ENCODE peak calls at places on chromosomes 2 and 18, in six cellular contexts. U is GM23338, L is H1, W is K562, Q is HepG2, H is GM12878. Z is an unnamed sample.
A peak's percentile ranks its signal among the peaks of the same experiment; 100 is the strongest.

GRCh38 chr2:29841386-29842004 is 79.9 kb downstream of the ALK start:
- DNase-seq in U (peak; percentile 62), L (peak; percentile 59), W (peak; percentile 43), Q (peak; percentile 30), H (peak; percentile 7), Z (peak; percentile 54)

GRCh38 chr18:13849791-13850190 is 25.8 kb downstream of the MC5R start:
- DNase-seq in U (no peak), L (no peak), W (no peak), Q (no peak), H (no peak), Z (no peak)

GRCh38 chr18:51361130-51361860 is 163.8 kb upstream of the MEX3C start:
- DNase-seq in U (no peak), L (no peak), W (peak; percentile 29), Q (peak; percentile 60), H (peak; percentile 11), Z (no peak)

GRCh38 chr2:67612576-67612981 is 215.4 kb downstream of the ETAA1 start:
- DNase-seq in U (no peak), L (no peak), W (no peak), Q (no peak), H (no peak), Z (no peak)

GRCh38 chr18:59566507-59566906 is 130.7 kb downstream of the CCBE1 start:
- DNase-seq in U (no peak), L (no peak), W (no peak), Q (no peak), H (no peak), Z (no peak)

GRCh38 chr2:162424816-162425215 is 80.9 kb downstream of the GCA start:
- DNase-seq in U (peak; percentile 7), L (no peak), W (no peak), Q (no peak), H (no peak), Z (no peak)

GRCh38 chr2:99216096-99216495 is 35.1 kb downstream of the MRPL30 start:
- DNase-seq in U (no peak), L (no peak), W (no peak), Q (no peak), H (no peak), Z (no peak)

GRCh38 chr2:60484080-60484737 is 69.2 kb downstream of the BCL11A start:
- DNase-seq in U (peak; percentile 77), L (no peak), W (no peak), Q (peak; percentile 13), H (no peak), Z (no peak)

GRCh38 chr2:174124171-174124570 is 124.2 kb downstream of the OLA1 start:
- DNase-seq in U (peak; percentile 66), L (no peak), W (no peak), Q (no peak), H (no peak), Z (peak; percentile 31)

GRCh38 chr18:46771141-46771540 is 14.3 kb upstream of the ST8SIA5 start:
- DNase-seq in U (no peak), L (no peak), W (no peak), Q (no peak), H (no peak), Z (no peak)

GRCh38 chr2:186889291-186889886 is 40.4 kb upstream of the ZSWIM2 start:
- DNase-seq in U (no peak), L (no peak), W (no peak), Q (no peak), H (no peak), Z (no peak)

GRCh38 chr2:127381762-127382161 is 6.0 kb downstream of the MAP3K2 start:
- DNase-seq in U (no peak), L (no peak), W (no peak), Q (no peak), H (no peak), Z (no peak)

GRCh38 chr18:5543036-5543671 is 643 bp downstream of the EPB41L3 start:
- DNase-seq in U (peak; percentile 74), L (peak; percentile 72), W (no peak), Q (no peak), H (no peak), Z (peak; percentile 62)

GRCh38 chr2:224286923-224287322 is 115.0 kb downstream of the FAM124B start:
- DNase-seq in U (peak; percentile 30), L (no peak), W (no peak), Q (no peak), H (no peak), Z (no peak)
- TF ChIP-seq CREB1 in U (no peak), L (no peak), W (no peak), Q (no peak), H (no peak), Z (no peak)

GRCh38 chr2:233107011-233107410 is 46.9 kb downstream of the INPP5D start:
- DNase-seq in U (no peak), L (no peak), W (no peak), Q (no peak), H (no peak), Z (no peak)
- TF ChIP-seq CREB1 in U (no peak), L (no peak), W (no peak), Q (no peak), H (no peak), Z (no peak)

GRCh38 chr2:17574406-17575073 is 34.0 kb downstream of the VSNL1 start:
- DNase-seq in U (no peak), L (no peak), W (no peak), Q (no peak), H (no peak), Z (no peak)

GRCh38 chr2:17580319-17580715 is 39.8 kb downstream of the VSNL1 start:
- DNase-seq in U (no peak), L (no peak), W (no peak), Q (no peak), H (no peak), Z (no peak)

GRCh38 chr2:17576802-17577201 is 36.3 kb downstream of the VSNL1 start:
- DNase-seq in U (no peak), L (no peak), W (no peak), Q (peak; percentile 14), H (no peak), Z (no peak)

GRCh38 chr2:17579605-17580318 is 39.3 kb downstream of the VSNL1 start:
- DNase-seq in U (peak; percentile 84), L (no peak), W (no peak), Q (peak; percentile 92), H (no peak), Z (no peak)

GRCh38 chr2:17578466-17578928 is 38.0 kb downstream of the VSNL1 start:
- DNase-seq in U (no peak), L (no peak), W (no peak), Q (peak; percentile 96), H (peak; percentile 26), Z (no peak)
- TF ChIP-seq CREB1 in U (no peak), L (no peak), W (no peak), Q (peak; percentile 55), H (no peak), Z (no peak)

DNA sequence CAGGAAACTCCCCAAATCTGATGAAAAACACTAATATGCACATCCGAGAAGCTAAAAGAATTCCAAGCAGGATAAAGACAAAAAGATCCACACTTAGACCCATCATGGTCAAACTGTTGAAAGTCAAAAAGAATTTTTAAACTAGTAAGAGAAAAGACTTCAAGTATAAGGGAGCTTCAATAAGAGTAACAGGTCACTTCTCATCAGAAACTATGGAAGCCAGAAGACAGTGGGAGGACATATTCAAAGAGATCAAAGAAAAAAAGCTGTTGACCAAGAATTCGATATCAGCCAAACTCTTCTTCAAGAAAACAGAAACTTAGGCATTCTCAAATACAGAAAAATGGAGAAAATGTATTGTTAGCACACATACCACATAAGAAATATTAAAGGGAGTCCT is 50.4 kb downstream of the ZC3H8 start:
- DNase-seq in U (peak; percentile 35), L (no peak), W (peak; percentile 12), Q (peak; percentile 15), H (no peak), Z (no peak)
- TF ChIP-seq CREB1 in U (no peak), L (no peak), W (no peak), Q (no peak), H (no peak), Z (no peak)

GRCh38 chr2:120260736-120261135 is 8.1 kb downstream of the RALB start:
- DNase-seq in U (no peak), L (no peak), W (no peak), Q (no peak), H (no peak), Z (no peak)

GRCh38 chr2:120258140-120258539 is 5.5 kb downstream of the RALB start:
- DNase-seq in U (no peak), L (no peak), W (no peak), Q (no peak), H (no peak), Z (no peak)

GRCh38 chr2:120262150-120262549 is 9.5 kb downstream of the RALB start:
- DNase-seq in U (no peak), L (no peak), W (no peak), Q (no peak), H (no peak), Z (no peak)

GRCh38 chr2:120262761-120263428 is 10.2 kb downstream of the RALB start:
- DNase-seq in U (no peak), L (no peak), W (peak; percentile 82), Q (no peak), H (no peak), Z (no peak)

DNA sequence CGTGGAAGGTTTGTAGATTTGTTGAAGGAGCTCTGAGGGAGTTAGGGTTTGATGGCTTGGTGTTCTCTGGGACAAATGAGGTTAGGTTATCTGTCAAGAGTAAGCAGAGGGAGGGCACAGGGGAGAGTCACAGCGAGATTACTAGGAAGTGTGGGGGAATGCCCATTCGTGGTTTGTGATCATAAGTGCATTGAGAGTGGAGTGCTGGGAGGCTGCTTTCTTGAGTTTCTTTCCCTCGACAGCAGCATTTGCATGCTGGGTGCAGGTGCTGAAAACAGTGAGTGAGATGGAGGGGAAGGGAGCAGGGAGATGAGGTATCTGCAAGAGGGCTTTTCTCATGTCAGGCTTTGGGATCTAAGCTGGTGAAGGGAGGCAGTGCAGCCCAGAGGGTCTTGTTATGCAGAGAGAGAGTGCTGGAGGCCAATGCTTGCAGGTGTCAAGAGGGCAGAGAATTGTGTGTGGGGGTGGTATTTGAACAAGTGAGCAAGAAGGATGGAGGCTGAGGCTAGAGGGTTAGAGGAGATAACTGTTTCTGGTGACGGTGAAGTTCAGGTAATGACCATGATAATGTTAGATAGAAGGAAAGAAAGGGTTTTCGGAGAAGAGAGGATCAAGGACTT is 8.8 kb downstream of the RALB start:
- DNase-seq in U (no peak), L (no peak), W (no peak), Q (no peak), H (peak; percentile 62), Z (no peak)
- TF ChIP-seq CREB1 in U (no peak), L (no peak), W (no peak), Q (no peak), H (no peak), Z (no peak)

GRCh38 chr2:16687222-16687621 is 21.6 kb upstream of the CYRIA start:
- DNase-seq in U (no peak), L (no peak), W (no peak), Q (no peak), H (no peak), Z (no peak)
- TF ChIP-seq CREB1 in U (no peak), L (no peak), W (no peak), Q (no peak), H (no peak), Z (no peak)